ENCODE peak calls at places on chromosomes 3 and 15, in five cellular contexts. H is fibroblast of lung; I is bronchial epithelial cell; V is CD8-positive, alpha-beta memory T cell; A is BE2C. U is an unnamed sample.

GRCh38 chr3:113105980-113106379 is 105.4 kb upstream of the BOC start:
- DNase-seq in A (no peak), H (no peak), V (no peak), I (no peak), U (no peak)

GRCh38 chr3:33218446-33219174 is at the start of gene SUSD5:
- DNase-seq in I (no peak), H (peak), A (peak), V (no peak), U (peak)

GRCh38 chr3:131561511-131561910 is 58.7 kb upstream of the MRPL3 start:
- DNase-seq in H (no peak), V (no peak), I (no peak), A (no peak), U (peak)

GRCh38 chr3:182792901-182793662 is at the start of gene ATP11B:
- DNase-seq in V (peak), H (peak), A (peak), I (peak), U (peak)

GRCh38 chr3:44420676-44421075 is 56.8 kb downstream of the ZNF445 start:
- DNase-seq in A (no peak), V (no peak), I (no peak), H (no peak), U (no peak)

GRCh38 chr15:90930861-90931629 is 1.3 kb downstream of the HDDC3 start:
- DNase-seq in H (no peak), I (no peak), A (no peak), V (no peak), U (no peak)

GRCh38 chr15:86555939-86556725 is 476.5 kb downstream of the AGBL1 start:
- DNase-seq in A (no peak), V (no peak), I (peak), H (no peak), U (no peak)

GRCh38 chr15:88454867-88455810 is 12.0 kb downstream of the MRPL46 start:
- DNase-seq in V (peak), A (peak), H (peak), I (peak), U (peak)

GRCh38 chr3:95721938-95722337 is 1092.5 kb upstream of the EPHA6 start:
- DNase-seq in I (peak), H (no peak), V (no peak), A (no peak), U (no peak)

GRCh38 chr3:42369304-42369703 is 41.1 kb downstream of the LYZL4 start:
- DNase-seq in I (no peak), A (no peak), H (no peak), V (no peak), U (no peak)

DNA sequence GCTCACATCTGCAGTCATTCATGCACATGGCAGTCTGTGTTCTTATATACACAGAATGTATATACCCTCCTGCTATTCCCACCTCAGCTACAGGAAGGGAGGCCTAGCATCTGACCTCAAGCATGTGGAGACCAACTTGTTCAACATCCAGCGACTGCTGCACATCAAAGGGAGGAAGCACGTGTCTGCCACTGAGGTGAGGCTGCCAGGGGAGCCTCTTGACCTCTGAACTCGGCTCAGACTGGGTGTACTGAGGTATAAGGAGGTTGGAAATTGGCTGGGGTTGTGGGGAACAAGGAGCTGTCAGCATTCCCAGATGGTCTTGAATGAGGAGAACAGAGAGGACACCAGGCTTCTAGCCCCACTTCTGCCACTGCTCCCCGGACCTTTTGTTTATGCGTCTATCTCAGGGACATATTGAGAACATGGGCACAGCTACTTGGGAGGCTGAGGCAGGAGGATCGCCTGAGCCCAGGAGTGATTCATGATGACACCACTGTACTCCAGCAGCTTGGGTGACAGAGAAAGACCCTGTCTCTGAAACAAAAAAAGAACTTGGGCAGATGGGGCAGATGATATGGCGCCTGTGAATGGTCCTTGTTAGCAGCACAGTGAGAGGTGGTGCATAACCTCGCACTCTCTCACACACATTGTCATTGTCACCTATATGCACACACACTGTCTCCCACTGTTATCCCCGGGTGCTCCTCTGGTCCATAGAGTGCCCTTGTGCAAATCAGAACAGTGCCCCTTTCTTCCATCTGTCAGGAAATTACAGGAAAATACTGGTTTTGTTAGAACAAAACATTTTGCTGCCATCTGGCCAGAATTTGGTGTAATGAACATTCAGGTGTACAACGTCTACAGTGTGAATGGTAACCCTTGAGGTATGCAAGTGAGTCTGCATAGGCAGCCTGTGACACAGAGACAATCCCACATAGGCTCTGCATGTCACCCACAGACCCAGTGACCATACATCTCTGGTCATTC is 5.4 kb downstream of the VILL start:
- DNase-seq in H (no peak), V (no peak), A (no peak), I (no peak), U (no peak)
- H3K4me3 ChIP-seq in H (no peak), V (no peak), A (no peak), I (no peak), U (no peak)

GRCh38 chr15:83747050-83747717 is 93.3 kb downstream of the ADAMTSL3 start:
- DNase-seq in V (no peak), H (peak), A (no peak), I (peak), U (no peak)
- H3K4me3 ChIP-seq in V (no peak), H (peak), A (no peak), I (no peak), U (no peak)

GRCh38 chr15:77542491-77543001 is 90.2 kb downstream of the LINGO1 start:
- DNase-seq in H (no peak), I (peak), V (no peak), A (no peak), U (no peak)
- H3K4me3 ChIP-seq in H (no peak), I (no peak), V (peak), A (no peak), U (no peak)

GRCh38 chr15:82530606-82531379 is 9.5 kb downstream of the RPS17 start:
- DNase-seq in H (peak), I (peak), V (peak), A (peak), U (peak)
- H3K4me3 ChIP-seq in H (no peak), I (peak), V (peak), A (peak), U (peak)

DNA sequence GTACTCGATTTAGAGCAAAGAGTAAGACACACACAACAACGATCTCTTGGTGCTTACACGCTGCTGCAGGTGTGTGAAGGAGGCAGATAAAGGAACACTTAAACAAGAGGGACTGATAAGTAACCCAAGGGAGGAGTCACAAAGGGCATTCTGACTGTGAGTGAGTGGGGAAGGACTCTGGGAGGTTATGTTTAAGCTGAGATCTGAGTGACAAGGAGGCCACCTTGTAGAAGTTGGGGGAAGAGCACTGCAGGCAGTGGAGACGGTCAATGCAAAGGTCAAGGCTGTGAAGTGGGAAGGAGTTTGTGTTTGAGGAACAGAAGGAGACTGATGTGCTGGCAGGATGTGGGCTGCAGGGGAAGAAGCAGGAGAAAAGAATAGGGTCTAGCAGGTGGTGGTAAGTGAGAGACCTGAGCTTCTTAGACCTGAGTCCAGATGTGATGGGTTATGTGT is 63.1 kb downstream of the LPP start:
- DNase-seq in I (no peak), V (no peak), H (no peak), A (no peak), U (no peak)
- H3K4me3 ChIP-seq in I (no peak), V (no peak), H (no peak), A (no peak), U (no peak)

GRCh38 chr3:14222457-14222856 is 43.8 kb downstream of the LSM3 start:
- DNase-seq in V (no peak), A (no peak), I (no peak), H (peak), U (no peak)
- H3K4me3 ChIP-seq in V (no peak), A (no peak), I (no peak), H (no peak), U (no peak)

GRCh38 chr3:25781145-25781757 is 2.0 kb downstream of the NGLY1 start:
- DNase-seq in I (no peak), V (no peak), A (no peak), H (no peak), U (no peak)
- H3K4me3 ChIP-seq in I (no peak), V (peak), A (no peak), H (no peak), U (no peak)

GRCh38 chr3:157242836-157243235 is 82.9 kb upstream of the CCNL1 start:
- DNase-seq in I (no peak), V (no peak), H (no peak), A (no peak), U (no peak)

GRCh38 chr3:157251685-157252084 is 91.7 kb upstream of the CCNL1 start:
- DNase-seq in V (no peak), I (no peak), A (no peak), H (no peak), U (no peak)

GRCh38 chr3:157247391-157247790 is 87.4 kb upstream of the CCNL1 start:
- DNase-seq in H (peak), I (no peak), A (no peak), V (no peak), U (no peak)

DNA sequence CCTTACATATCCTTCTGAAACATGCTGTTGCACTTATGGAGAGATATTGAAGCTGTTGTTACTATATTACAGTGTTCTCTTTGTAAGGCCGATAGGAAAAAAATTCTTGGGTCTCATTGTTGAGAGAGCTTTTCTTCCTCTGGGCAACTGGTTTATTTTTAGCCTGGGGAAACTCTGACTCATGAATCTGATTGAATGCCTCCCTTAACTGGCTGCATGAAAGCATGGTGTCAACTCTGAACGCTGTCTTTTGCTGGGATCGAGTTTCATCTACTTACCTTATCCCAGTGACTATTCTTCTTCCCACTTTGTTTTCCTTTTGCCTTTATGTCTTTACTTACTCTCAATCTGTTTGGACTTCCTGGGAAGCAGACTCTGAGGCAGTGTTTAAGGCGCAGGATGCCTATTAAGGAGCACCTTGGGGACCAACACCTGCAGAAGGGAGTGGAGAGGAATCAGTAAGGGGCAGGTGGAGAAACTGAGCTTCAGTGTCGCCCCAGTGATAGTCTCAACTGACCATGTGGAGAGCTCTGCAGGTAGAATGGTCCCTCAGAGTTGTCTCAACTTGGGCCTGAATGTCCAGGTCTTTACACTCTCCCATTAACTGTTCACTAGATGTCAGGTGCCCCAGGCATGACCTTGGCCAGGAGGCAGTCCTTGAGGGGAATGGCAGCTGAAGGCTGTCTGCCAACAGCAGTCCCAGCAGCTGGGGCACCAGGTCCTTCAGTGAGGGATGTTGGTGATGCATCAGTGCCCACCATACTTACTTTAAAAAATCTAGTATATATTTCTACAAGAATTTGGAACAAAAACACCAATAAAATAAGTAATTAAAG is 88.9 kb upstream of the CCNL1 start:
- DNase-seq in V (no peak), A (no peak), H (peak), I (peak), U (no peak)
- H3K4me3 ChIP-seq in V (no peak), A (no peak), H (no peak), I (no peak), U (no peak)

DNA sequence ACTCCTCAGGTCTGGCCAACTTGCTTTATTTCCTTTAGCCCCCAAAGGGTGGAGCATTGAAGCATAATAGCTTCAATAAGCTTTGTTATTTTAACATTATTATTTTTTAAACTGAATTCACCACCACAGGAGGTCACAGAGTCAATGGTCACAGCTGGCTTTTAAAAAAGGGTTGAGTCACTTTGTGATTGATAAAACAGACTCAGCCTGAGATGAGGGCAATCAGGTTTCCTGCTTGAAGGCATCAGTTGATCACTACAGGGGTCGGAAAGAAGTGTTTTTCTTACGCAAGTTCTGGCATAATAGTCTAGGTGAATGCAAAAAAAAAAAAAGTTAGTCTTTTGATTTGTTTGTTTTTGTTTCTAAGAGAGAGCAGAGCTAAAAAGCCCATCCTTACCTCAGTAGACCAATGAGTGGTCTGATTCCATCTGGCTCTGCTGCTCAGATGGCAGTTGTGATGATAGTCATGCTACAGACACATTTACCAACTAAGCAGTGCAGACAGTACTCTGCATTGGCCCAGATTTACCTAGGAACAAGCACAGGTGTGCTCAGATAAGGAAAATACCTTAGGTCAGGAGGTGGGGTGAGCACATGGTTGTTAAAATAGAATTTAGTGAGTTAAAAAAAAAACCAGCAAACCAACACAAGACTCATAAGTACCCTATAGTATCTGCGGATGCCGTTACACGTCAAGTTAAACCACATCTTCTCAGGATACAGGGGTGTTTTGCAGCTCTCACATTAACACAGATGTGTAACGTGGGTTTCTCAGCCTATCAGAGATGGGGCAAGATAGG is 22.6 kb downstream of the ZNF80 start:
- DNase-seq in H (no peak), A (no peak), V (peak), I (no peak), U (no peak)
- H3K4me3 ChIP-seq in H (peak), A (peak), V (peak), I (no peak), U (no peak)

GRCh38 chr3:53109822-53110771 is 20.1 kb downstream of the RFT1 start:
- DNase-seq in I (peak), A (peak), H (peak), V (no peak), U (peak)
- H3K4me3 ChIP-seq in I (no peak), A (no peak), H (no peak), V (no peak), U (no peak)